ENCODE peak calls at places on chromosome 12, in ten cellular contexts. H, B, Y, U, K, T, W, V, J and C are unnamed samples.

GRCh38 chr12:62714409-62715075 is 220.4 kb downstream of the PPM1H start:
- DNase-seq in H (no peak), B (peak), Y (no peak), U (no peak), K (no peak), T (no peak), W (no peak), V (no peak), J (peak), C (no peak)

GRCh38 chr12:49335118-49335954 is 1.7 kb downstream of the C1QL4 start:
- DNase-seq in H (no peak), B (no peak), Y (no peak), U (no peak), K (no peak), T (no peak), W (no peak), V (no peak), J (no peak), C (no peak)

GRCh38 chr12:117882603-117883184 is 86.1 kb downstream of the KSR2 start:
- DNase-seq in H (no peak), B (no peak), Y (no peak), U (no peak), K (no peak), T (no peak), W (no peak), V (no peak), J (no peak), C (no peak)

GRCh38 chr12:48997719-48998496 is 1.3 kb downstream of the DDN start:
- DNase-seq in H (no peak), B (no peak), Y (no peak), U (no peak), K (no peak), T (peak), W (no peak), V (peak), J (no peak), C (no peak)

GRCh38 chr12:19620222-19620621 is 180.9 kb downstream of the AEBP2 start:
- DNase-seq in H (no peak), B (no peak), Y (no peak), U (no peak), K (no peak), T (no peak), W (no peak), V (peak), J (no peak), C (no peak)

GRCh38 chr12:46221255-46222128 is 47.4 kb downstream of the SLC38A1 start:
- DNase-seq in H (no peak), B (no peak), Y (no peak), U (no peak), K (no peak), T (no peak), W (no peak), V (no peak), J (no peak), C (no peak)

GRCh38 chr12:63965936-63966602 is 121.6 kb downstream of the SRGAP1 start:
- DNase-seq in H (no peak), B (no peak), Y (no peak), U (no peak), K (no peak), T (no peak), W (no peak), V (no peak), J (no peak), C (no peak)

GRCh38 chr12:57158665-57159064 is 11.2 kb upstream of the LRP1-AS start:
- DNase-seq in H (no peak), B (no peak), Y (no peak), U (no peak), K (no peak), T (no peak), W (no peak), V (no peak), J (no peak), C (no peak)

GRCh38 chr12:76554411-76555225 is 5.0 kb downstream of the OSBPL8 start:
- DNase-seq in H (no peak), B (no peak), Y (no peak), U (no peak), K (no peak), T (no peak), W (no peak), V (no peak), J (no peak), C (no peak)

GRCh38 chr12:112107306-112107705 is 1.3 kb downstream of the NAA25 start:
- DNase-seq in H (no peak), B (no peak), Y (no peak), U (no peak), K (no peak), T (no peak), W (no peak), V (no peak), J (no peak), C (no peak)

GRCh38 chr12:104334581-104334980 is 31.0 kb downstream of the EID3 start:
- DNase-seq in H (no peak), B (no peak), Y (no peak), U (no peak), K (no peak), T (no peak), W (no peak), V (no peak), J (no peak), C (no peak)

GRCh38 chr12:111224196-111225066 is 144.5 kb downstream of the PHETA1 start:
- DNase-seq in H (no peak), B (no peak), Y (no peak), U (no peak), K (no peak), T (no peak), W (no peak), V (no peak), J (no peak), C (peak)

GRCh38 chr12:53695148-53696138 is 19.6 kb upstream of the ATP5MC2 start:
- DNase-seq in H (no peak), B (no peak), Y (no peak), U (peak), K (no peak), T (no peak), W (no peak), V (peak), J (peak), C (no peak)

GRCh38 chr12:95385646-95386045 is 88.3 kb upstream of the METAP2 start:
- DNase-seq in H (no peak), B (no peak), Y (peak), U (no peak), K (no peak), T (no peak), W (no peak), V (no peak), J (no peak), C (no peak)

GRCh38 chr12:22978962-22979361 is 354.0 kb downstream of the ETNK1 start:
- DNase-seq in H (no peak), B (no peak), Y (no peak), U (no peak), K (no peak), T (no peak), W (no peak), V (no peak), J (no peak), C (no peak)

GRCh38 chr12:79715308-79715707 is 24.5 kb upstream of the PAWR start:
- DNase-seq in H (no peak), B (no peak), Y (no peak), U (no peak), K (no peak), T (no peak), W (no peak), V (no peak), J (no peak), C (no peak)

GRCh38 chr12:94596596-94596995 is 53.8 kb downstream of the TMCC3 start:
- DNase-seq in H (no peak), B (no peak), Y (no peak), U (no peak), K (no peak), T (no peak), W (no peak), V (peak), J (no peak), C (no peak)

GRCh38 chr12:121697093-121697698 is 15.4 kb upstream of the TMEM120B start:
- DNase-seq in H (no peak), B (no peak), Y (peak), U (peak), K (no peak), T (peak), W (peak), V (no peak), J (no peak), C (no peak)

GRCh38 chr12:70290126-70290525 is 46.9 kb downstream of the CNOT2 start:
- DNase-seq in H (no peak), B (no peak), Y (no peak), U (no peak), K (no peak), T (no peak), W (no peak), V (no peak), J (no peak), C (no peak)

GRCh38 chr12:85733441-85733840 is 102.8 kb downstream of the RASSF9 start:
- DNase-seq in H (no peak), B (no peak), Y (no peak), U (no peak), K (no peak), T (no peak), W (no peak), V (no peak), J (no peak), C (no peak)

GRCh38 chr12:12791756-12792346 is 6.4 kb downstream of the APOLD1 start:
- DNase-seq in H (no peak), B (no peak), Y (peak), U (no peak), K (no peak), T (no peak), W (peak), V (no peak), J (no peak), C (no peak)

GRCh38 chr12:98671459-98671858 is 26.4 kb downstream of the APAF1 start:
- DNase-seq in H (no peak), B (no peak), Y (no peak), U (no peak), K (no peak), T (no peak), W (no peak), V (no peak), J (no peak), C (peak)
- TF ChIP-seq CTCF in H (no peak), B (no peak), Y (no peak), U (no peak), K (no peak), T (no peak), W (no peak), V (no peak), J (no peak), C (no peak)

GRCh38 chr12:124478416-124478815 is 89.0 kb downstream of the NCOR2 start:
- DNase-seq in H (no peak), B (no peak), Y (no peak), U (no peak), K (no peak), T (no peak), W (no peak), V (no peak), J (no peak), C (no peak)
- H3K27ac ChIP-seq in H (peak), B (no peak), Y (peak), U (no peak), K (no peak), T (no peak), W (no peak), V (no peak), J (no peak), C (no peak)

DNA sequence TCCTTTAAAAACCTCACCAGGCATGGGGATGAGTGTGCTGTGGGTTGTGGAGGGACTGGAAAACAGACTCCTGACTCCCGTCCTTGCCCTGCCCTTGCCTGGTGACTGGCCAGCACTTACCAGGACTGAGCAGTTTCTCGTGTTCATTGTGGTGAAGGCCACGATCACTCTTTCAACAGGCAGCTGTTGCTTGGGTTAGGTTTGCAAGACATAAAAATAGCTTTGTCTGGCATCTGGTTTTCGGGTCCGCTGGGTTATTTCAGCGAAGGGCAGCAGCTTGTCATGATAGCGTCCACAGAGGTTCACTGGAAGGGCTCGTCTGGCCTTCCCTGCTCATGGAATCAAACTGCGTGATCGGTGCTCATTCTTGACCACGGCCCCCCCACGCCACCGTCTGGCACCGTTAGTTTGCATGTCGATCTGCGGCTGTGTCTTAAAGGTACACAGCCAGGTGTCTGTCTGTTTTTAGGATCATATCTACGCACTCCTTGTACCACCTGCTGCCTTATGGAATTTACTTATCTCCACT is 15.2 kb downstream of the ACACB start:
- DNase-seq in H (no peak), B (no peak), Y (no peak), U (no peak), K (no peak), T (no peak), W (no peak), V (no peak), J (peak), C (no peak)
- TF ChIP-seq CTCF in H (no peak), B (no peak), Y (no peak), U (no peak), K (no peak), T (no peak), W (no peak), V (no peak), J (no peak), C (no peak)

DNA sequence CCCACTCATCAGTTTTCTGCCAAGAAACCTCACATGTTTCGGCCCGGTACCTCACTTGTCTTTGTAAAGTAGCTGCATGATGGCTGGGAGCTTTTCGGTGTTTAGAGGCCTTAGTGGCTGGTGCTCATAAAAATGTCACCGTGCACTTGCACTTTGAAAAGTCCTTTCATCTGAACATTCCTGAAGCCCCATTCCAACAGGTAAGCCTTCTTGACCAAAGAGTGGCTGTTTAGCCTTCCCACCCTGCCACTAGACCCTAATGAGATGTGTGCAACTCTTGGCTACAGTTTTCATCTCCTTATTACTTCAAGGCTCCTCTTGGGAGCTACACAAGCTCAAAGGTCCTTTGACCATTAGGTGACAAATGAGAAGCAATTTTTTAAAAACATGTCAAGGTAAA is 135.2 kb downstream of the HMGA2 start:
- DNase-seq in H (no peak), B (no peak), Y (no peak), U (no peak), K (no peak), T (no peak), W (no peak), V (no peak), J (no peak), C (no peak)
- H3K27ac ChIP-seq in H (peak), B (no peak), Y (no peak), U (no peak), K (no peak), T (no peak), W (no peak), V (no peak), J (no peak), C (peak)

DNA sequence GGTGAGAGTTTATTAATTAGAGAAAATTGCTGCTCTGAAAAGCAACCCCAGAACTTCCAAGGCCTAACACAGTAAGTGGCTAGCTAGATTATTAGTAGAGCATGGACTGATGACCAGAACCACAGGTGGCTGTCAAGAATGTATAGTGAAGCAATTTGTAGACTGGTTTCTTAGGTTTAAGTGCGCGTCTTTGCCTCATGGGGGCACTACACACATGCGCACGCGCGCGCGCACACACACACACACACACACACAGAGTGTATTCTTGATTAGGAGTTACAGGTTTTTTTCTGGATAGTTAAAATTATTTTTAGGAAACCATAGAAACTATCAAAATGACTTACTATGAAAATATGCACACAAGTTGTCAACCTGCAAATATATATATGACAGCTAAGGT is 66.5 kb downstream of the BHLHE41 start:
- DNase-seq in H (no peak), B (no peak), Y (no peak), U (peak), K (no peak), T (no peak), W (no peak), V (no peak), J (no peak), C (no peak)
- TF ChIP-seq CTCF in H (peak), B (no peak), Y (no peak), U (peak), K (no peak), T (peak), W (no peak), V (no peak), J (no peak), C (no peak)

GRCh38 chr12:27637524-27637923 is 58.7 kb upstream of the REP15 start:
- DNase-seq in H (no peak), B (no peak), Y (no peak), U (no peak), K (no peak), T (no peak), W (no peak), V (no peak), J (no peak), C (no peak)

GRCh38 chr12:27639265-27639664 is 57.0 kb upstream of the REP15 start:
- DNase-seq in H (no peak), B (no peak), Y (no peak), U (no peak), K (no peak), T (no peak), W (no peak), V (no peak), J (no peak), C (no peak)

GRCh38 chr12:27631365-27631764 is 64.9 kb upstream of the REP15 start:
- DNase-seq in H (no peak), B (no peak), Y (no peak), U (no peak), K (no peak), T (no peak), W (no peak), V (no peak), J (no peak), C (no peak)

GRCh38 chr12:27631813-27632491 is 64.3 kb upstream of the REP15 start:
- DNase-seq in H (no peak), B (no peak), Y (no peak), U (no peak), K (no peak), T (no peak), W (no peak), V (no peak), J (no peak), C (no peak)

DNA sequence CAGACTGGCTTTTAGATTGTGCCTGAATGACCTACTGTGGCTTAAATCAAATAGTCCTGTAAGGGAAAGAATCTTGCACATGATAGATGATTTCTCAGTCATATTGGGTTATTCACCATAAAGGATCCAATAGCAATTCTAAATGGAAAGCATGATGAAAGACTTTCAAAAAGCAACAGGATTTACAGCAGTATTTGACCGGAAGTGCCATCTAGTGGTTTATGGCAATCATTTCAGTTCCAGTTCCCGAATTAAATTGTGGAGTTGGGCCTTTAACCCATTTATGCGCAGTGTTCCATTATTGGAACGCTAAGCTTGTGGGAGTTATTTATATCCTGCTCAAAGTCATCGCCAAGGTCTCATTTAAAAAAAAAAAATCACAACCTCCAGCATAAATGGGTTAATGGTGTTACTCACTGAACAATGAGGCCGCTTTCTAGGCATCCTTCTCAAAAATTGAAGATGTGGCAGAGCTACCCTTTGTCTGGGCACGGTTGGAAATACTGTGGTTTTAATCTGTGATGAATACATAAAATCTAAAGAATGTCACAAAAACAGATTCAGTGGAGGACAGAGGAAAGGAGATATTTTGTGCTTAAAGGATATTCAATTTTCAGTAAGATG is 60.8 kb upstream of the REP15 start:
- DNase-seq in H (no peak), B (no peak), Y (no peak), U (peak), K (no peak), T (peak), W (no peak), V (no peak), J (no peak), C (no peak)
- H3K27ac ChIP-seq in H (peak), B (no peak), Y (no peak), U (no peak), K (no peak), T (no peak), W (no peak), V (no peak), J (no peak), C (no peak)

DNA sequence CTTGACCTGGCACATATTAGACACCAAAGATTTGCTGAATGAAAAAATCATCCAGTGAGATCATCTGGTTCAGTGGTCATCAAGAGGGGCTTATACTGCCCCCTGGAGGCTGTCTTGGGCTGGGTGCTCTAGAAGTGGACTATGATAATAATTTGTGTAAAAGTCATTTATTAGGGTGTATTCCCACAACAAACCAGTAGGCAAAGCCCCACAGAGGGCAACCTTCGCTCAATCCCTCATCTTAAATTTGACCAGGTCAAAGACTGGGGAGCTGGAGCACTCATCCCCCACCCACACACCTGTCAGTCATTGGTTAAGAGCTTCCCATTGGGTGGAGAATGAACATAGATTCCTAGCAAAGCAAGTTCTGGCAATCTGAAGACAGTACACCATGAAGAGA is 20.0 kb upstream of the FICD start:
- DNase-seq in H (no peak), B (no peak), Y (no peak), U (peak), K (no peak), T (peak), W (no peak), V (no peak), J (no peak), C (no peak)
- TF ChIP-seq CTCF in H (peak), B (peak), Y (peak), U (peak), K (peak), T (peak), W (no peak), V (no peak), J (no peak), C (no peak)

GRCh38 chr12:83559650-83560049 is 872.9 kb downstream of the TMTC2 start:
- DNase-seq in H (no peak), B (no peak), Y (no peak), U (no peak), K (no peak), T (no peak), W (no peak), V (no peak), J (no peak), C (no peak)
- H3K27ac ChIP-seq in H (no peak), B (no peak), Y (no peak), U (no peak), K (no peak), T (no peak), W (no peak), V (no peak), J (no peak), C (no peak)

GRCh38 chr12:106134294-106134949 is 4.3 kb downstream of the NUAK1 start:
- DNase-seq in H (no peak), B (no peak), Y (no peak), U (no peak), K (no peak), T (no peak), W (no peak), V (no peak), J (no peak), C (no peak)
- TF ChIP-seq CTCF in H (no peak), B (no peak), Y (no peak), U (no peak), K (no peak), T (no peak), W (no peak), V (no peak), J (no peak), C (no peak)